ENCODE peak calls at places on chromosomes 11 and 22, in eight cellular contexts. X, Q, E, T, V, R, S and G are unnamed samples.

GRCh38 chr11:119352857-119353260 is 6.4 kb upstream of the MFRP start:
- DNase-seq in T (no peak), X (no peak), Q (no peak), V (peak; percentile 64), R (no peak), S (no peak), E (no peak), G (no peak)

GRCh38 chr22:46612904-46613605 is 7.1 kb upstream of the GRAMD4 start:
- DNase-seq in R (peak; percentile 44), E (no peak), V (no peak), Q (no peak), X (no peak), S (no peak), T (no peak), G (peak; percentile 68)

GRCh38 chr11:117618956-117619355 is 178.1 kb downstream of the DSCAML1 start:
- DNase-seq in X (peak; percentile 52), T (no peak), Q (no peak), V (peak; percentile 79), S (no peak), E (no peak), R (no peak), G (no peak)

GRCh38 chr22:25219948-25220442 is 556 bp downstream of the CRYBB2 start:
- DNase-seq in Q (no peak), E (peak; percentile 44), S (no peak), R (no peak), X (no peak), T (no peak), V (no peak), G (no peak)

GRCh38 chr22:27159016-27159415 is 501.6 kb downstream of the MIAT start:
- DNase-seq in V (no peak), R (no peak), S (no peak), T (no peak), E (no peak), X (no peak), Q (no peak), G (no peak)

GRCh38 chr11:35352107-35352888 is 67.1 kb downstream of the SLC1A2 start:
- DNase-seq in R (no peak), T (no peak), Q (no peak), S (peak; percentile 48), V (no peak), E (peak; percentile 67), X (no peak), G (no peak)

GRCh38 chr22:43136255-43136654 is 6.9 kb downstream of the MCAT start:
- DNase-seq in R (no peak), S (peak; percentile 41), E (peak; percentile 48), Q (no peak), X (peak; percentile 26), V (no peak), T (no peak), G (peak; percentile 25)

GRCh38 chr11:14184548-14184947 is 174.4 kb downstream of the RRAS2 start:
- DNase-seq in T (no peak), Q (no peak), X (no peak), R (no peak), V (no peak), E (no peak), S (no peak), G (no peak)

GRCh38 chr22:45235101-45235777 is 5.5 kb downstream of the KIAA0930 start:
- DNase-seq in R (no peak), X (no peak), V (no peak), T (peak; percentile 84), S (no peak), Q (no peak), E (no peak), G (peak; percentile 6)

GRCh38 chr11:132556316-132556715 is 976.0 kb downstream of the OPCML start:
- DNase-seq in S (no peak), X (no peak), V (no peak), R (no peak), E (no peak), T (no peak), Q (no peak), G (no peak)

GRCh38 chr11:44333271-44334218 is 23.6 kb upstream of the ALX4 start:
- DNase-seq in S (peak; percentile 31), V (no peak), Q (no peak), E (peak; percentile 62), T (no peak), R (no peak), X (no peak), G (no peak)

GRCh38 chr22:45684169-45684568 is 12.5 kb downstream of the ATXN10 start:
- DNase-seq in R (no peak), Q (no peak), X (no peak), S (peak; percentile 50), E (no peak), V (no peak), T (no peak), G (no peak)